ENCODE peak calls at places on chromosomes 13 and 19, in four cellular contexts. Z is astrocyte, D is neuronal stem cell, Y is H9. R is an unnamed sample.

GRCh38 chr19:47897857-47898256 is 11.7 kb upstream of the SULT2A1 start:
- DNase-seq in D (no peak), Z (no peak), Y (no peak), R (no peak)

GRCh38 chr13:34174671-34175145 is 356.8 kb downstream of the RFC3 start:
- DNase-seq in Z (no peak), D (no peak), Y (no peak), R (no peak)

GRCh38 chr13:36549771-36550170 is 117.5 kb downstream of the CCNA1 start:
- DNase-seq in D (peak; percentile 15), Y (no peak), Z (no peak), R (no peak)

GRCh38 chr13:64332048-64332447 is 2898.1 kb downstream of the PCDH9 start:
- DNase-seq in D (no peak), Z (peak; percentile 18), Y (no peak), R (no peak)

GRCh38 chr13:95492044-95492801 is 60.3 kb upstream of the CLDN10 start:
- DNase-seq in D (no peak), Y (peak; percentile 61), Z (no peak), R (peak; percentile 64)

GRCh38 chr19:18762125-18763023 is 28.7 kb downstream of the COMP start:
- DNase-seq in Y (no peak), Z (peak; percentile 65), D (no peak), R (no peak)

GRCh38 chr13:106518535-106518934 is 16.9 kb downstream of the EFNB2 start:
- DNase-seq in D (no peak), Y (no peak), Z (no peak), R (no peak)

GRCh38 chr13:32471187-32471922 is 43.4 kb upstream of the N4BP2L1 start:
- DNase-seq in Y (no peak), D (no peak), Z (peak; percentile 60), R (no peak)

GRCh38 chr19:19147344-19147743 is 9.1 kb upstream of the TMEM161A start:
- DNase-seq in D (no peak), Y (no peak), Z (no peak), R (no peak)

GRCh38 chr19:48899781-48900476 is at the start of gene NUCB1:
- DNase-seq in Z (peak; percentile 93), Y (peak; percentile 99), D (peak; percentile 100), R (peak; percentile 100)

GRCh38 chr19:38228491-38229439 is 4.7 kb upstream of the DPF1 start:
- DNase-seq in Z (no peak), D (no peak), Y (peak; percentile 64), R (peak; percentile 88)

GRCh38 chr19:33063356-33064116 is 1.2 kb downstream of the RHPN2 start:
- DNase-seq in D (peak; percentile 12), Z (no peak), Y (peak; percentile 35), R (peak; percentile 71)

GRCh38 chr13:96388598-96388997 is 298.7 kb downstream of the HS6ST3 start:
- DNase-seq in D (no peak), Z (no peak), Y (peak; percentile 33), R (peak; percentile 75)

GRCh38 chr19:35044317-35045117 is 3.0 kb downstream of the HPN start:
- DNase-seq in Y (peak; percentile 75), Z (no peak), D (peak; percentile 68), R (peak; percentile 93)

GRCh38 chr19:15954820-15955219 is 6.0 kb downstream of the OR10H4 start:
- DNase-seq in D (no peak), Z (no peak), Y (no peak), R (no peak)

GRCh38 chr13:110590577-110590976 is 24.8 kb upstream of the NAXD start:
- DNase-seq in Z (no peak), D (no peak), Y (no peak), R (peak; percentile 63)

GRCh38 chr13:60572855-60573254 is 175.8 kb downstream of the TDRD3 start:
- DNase-seq in Y (peak; percentile 57), D (no peak), Z (no peak), R (peak; percentile 65)

GRCh38 chr19:8638078-8638619 is 7.7 kb downstream of the NFILZ start:
- DNase-seq in Y (no peak), Z (peak; percentile 82), D (no peak), R (no peak)

GRCh38 chr13:60431108-60431700 is 34.2 kb downstream of the TDRD3 start:
- DNase-seq in Z (peak; percentile 50), D (peak; percentile 41), Y (no peak), R (no peak)

GRCh38 chr13:32019612-32020233 is 11.9 kb upstream of the FRY start:
- DNase-seq in Z (peak; percentile 42), D (peak; percentile 43), Y (peak; percentile 59), R (peak; percentile 84)

GRCh38 chr19:45087531-45087930 is 5.4 kb upstream of the PPP1R37 start:
- DNase-seq in Y (no peak), D (no peak), Z (no peak), R (no peak)

GRCh38 chr19:1616396-1616795 is 11.1 kb upstream of the UQCR11 start:
- DNase-seq in Z (peak; percentile 18), D (no peak), Y (no peak), R (no peak)

GRCh38 chr19:49758292-49758691 is 4.8 kb downstream of the TSKS start:
- DNase-seq in Z (peak; percentile 67), D (no peak), Y (no peak), R (peak; percentile 57)

GRCh38 chr19:51371186-51371690 is 1.2 kb downstream of the NKG7 start:
- DNase-seq in Y (no peak), Z (no peak), D (no peak), R (no peak)

GRCh38 chr13:46181799-46182490 is at the start of gene LCP1:
- DNase-seq in D (no peak), Y (no peak), Z (no peak), R (peak; percentile 47)
- H3K9ac ChIP-seq in D (no peak within 1 kb of the TSS), Y (no peak within 1 kb of the TSS), Z (no peak within 1 kb of the TSS), R (no peak within 1 kb of the TSS)

GRCh38 chr13:29935309-29935981 is 85.0 kb upstream of the UBL3 start:
- DNase-seq in Z (no peak), Y (no peak), D (no peak), R (no peak)
- H3K9ac ChIP-seq in Z (no peak overlapping the region), Y (no peak overlapping the region), D (no peak overlapping the region), R (no peak overlapping the region)

GRCh38 chr19:6754653-6755463 is 12.4 kb downstream of the SH2D3A start:
- DNase-seq in Y (no peak), Z (no peak), D (no peak), R (no peak)
- H3K9ac ChIP-seq in Y (no peak overlapping the region), Z (no peak overlapping the region), D (no peak overlapping the region), R (no peak overlapping the region)

DNA sequence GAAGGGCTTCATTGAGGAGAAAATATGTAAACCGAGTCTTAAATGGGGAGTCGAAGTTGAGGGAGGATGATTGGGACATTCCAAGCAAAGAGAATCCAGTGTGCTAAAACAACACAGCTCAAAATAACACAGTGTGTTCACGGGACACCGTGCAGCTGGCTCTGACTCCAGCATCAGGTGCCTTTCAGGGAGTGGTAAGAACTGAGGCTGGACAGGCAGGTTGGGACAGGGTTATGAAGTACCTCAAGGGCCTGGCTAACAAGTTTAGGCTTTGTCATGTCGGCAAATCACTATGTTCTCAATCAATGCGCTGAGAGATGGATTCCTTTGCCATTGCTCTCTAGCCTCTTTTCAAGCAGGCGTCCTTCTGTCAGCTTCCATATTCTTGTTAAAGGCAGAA is 27.5 kb upstream of the WDFY2 start:
- DNase-seq in Y (no peak), D (no peak), Z (no peak), R (no peak)
- H3K9ac ChIP-seq in Y (no peak overlapping the region), D (no peak overlapping the region), Z (no peak overlapping the region), R (no peak overlapping the region)

DNA sequence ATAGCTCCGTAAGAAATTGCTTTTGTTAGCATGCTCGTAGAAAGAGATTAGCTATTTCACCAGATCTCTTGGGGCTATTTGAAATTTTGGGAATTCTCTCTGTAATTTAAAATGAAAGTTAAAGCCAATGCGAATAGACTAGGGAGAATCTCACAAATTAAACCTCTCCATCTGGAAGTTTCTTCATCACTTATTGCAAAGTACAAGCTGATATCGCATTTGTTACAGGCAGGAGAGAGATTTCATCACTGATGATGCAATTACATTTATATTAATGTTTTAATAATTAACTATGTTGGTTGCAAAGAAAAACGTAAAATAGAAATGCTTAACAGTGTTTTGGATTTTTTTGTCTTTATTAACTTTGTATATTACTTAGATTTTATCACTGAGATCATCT is 12.9 kb upstream of the DACH1 start:
- DNase-seq in D (no peak), Y (no peak), Z (no peak), R (no peak)
- H3K9ac ChIP-seq in D (no peak overlapping the region), Y (no peak overlapping the region), Z (no peak overlapping the region), R (no peak overlapping the region)